ENCODE peak calls at places on chromosome 5, in nine cellular contexts. S, R, O, C, Q, E, G, D and W are unnamed samples.

GRCh38 chr5:140150201-140150600 is 24.5 kb downstream of the IGIP start:
- DNase-seq in S (no peak), R (no peak), O (no peak), C (no peak), Q (no peak), E (no peak), G (no peak), D (no peak), W (no peak)

GRCh38 chr5:56386046-56386445 is 152.9 kb upstream of the ANKRD55 start:
- DNase-seq in S (no peak), R (no peak), O (no peak), C (no peak), Q (no peak), E (no peak), G (no peak), D (no peak), W (no peak)

GRCh38 chr5:55708732-55709131 is 3.4 kb downstream of the SLC38A9 start:
- DNase-seq in S (no peak), R (no peak), O (peak), C (no peak), Q (no peak), E (no peak), G (no peak), D (no peak), W (peak)

GRCh38 chr5:135874461-135874860 is 21.2 kb downstream of the IL9 start:
- DNase-seq in S (no peak), R (no peak), O (no peak), C (no peak), Q (no peak), E (no peak), G (no peak), D (no peak), W (no peak)

GRCh38 chr5:372911-373709 is 51.6 kb downstream of the AHRR start:
- DNase-seq in S (no peak), R (peak), O (no peak), C (no peak), Q (no peak), E (no peak), G (no peak), D (peak), W (no peak)

GRCh38 chr5:141878186-141878770 is at the start of gene PCDH1:
- DNase-seq in S (peak), R (peak), O (no peak), C (no peak), Q (no peak), E (no peak), G (no peak), D (no peak), W (peak)

GRCh38 chr5:149895416-149896345 is 48.9 kb downstream of the PDE6A start:
- DNase-seq in S (no peak), R (no peak), O (no peak), C (no peak), Q (no peak), E (no peak), G (no peak), D (peak), W (peak)

GRCh38 chr5:148979104-148979723 is 83.6 kb downstream of the SH3TC2 start:
- DNase-seq in S (peak), R (peak), O (no peak), C (no peak), Q (no peak), E (no peak), G (no peak), D (no peak), W (peak)

GRCh38 chr5:118777468-118777746 is 210.9 kb downstream of the DTWD2 start:
- DNase-seq in S (no peak), R (no peak), O (no peak), C (no peak), Q (no peak), E (no peak), G (no peak), D (no peak), W (no peak)